ENCODE peak calls at places on chromosomes 12 and 14, in four cellular contexts. One of them, this sample, is unnamed.

GRCh38 chr12:117027251-117028086 is 71.7 kb downstream of the TESC start:
- DNase-seq in fibroblast of lung: no peak
- DNase-seq in heart left ventricle: no peak
- DNase-seq in AG04450: no peak
- DNase-seq in this sample: peak

GRCh38 chr12:106452309-106452708 is 94.8 kb downstream of the POLR3B start:
- DNase-seq in fibroblast of lung: no peak
- DNase-seq in heart left ventricle: no peak
- DNase-seq in AG04450: no peak
- DNase-seq in this sample: no peak

GRCh38 chr12:69442894-69443293 is 27.3 kb upstream of the FRS2 start:
- DNase-seq in fibroblast of lung: peak
- DNase-seq in heart left ventricle: no peak
- DNase-seq in AG04450: peak
- DNase-seq in this sample: no peak

GRCh38 chr12:45216297-45216982 is 545 bp downstream of the ANO6 start:
- DNase-seq in fibroblast of lung: peak
- DNase-seq in heart left ventricle: peak
- DNase-seq in AG04450: no peak
- DNase-seq in this sample: peak

GRCh38 chr12:101824831-101825230 is 5.9 kb downstream of the GNPTAB start:
- DNase-seq in fibroblast of lung: no peak
- DNase-seq in heart left ventricle: no peak
- DNase-seq in AG04450: no peak
- DNase-seq in this sample: no peak

GRCh38 chr14:35223927-35224326 is 68.3 kb upstream of the PSMA6 start:
- DNase-seq in fibroblast of lung: peak
- DNase-seq in heart left ventricle: no peak
- DNase-seq in AG04450: no peak
- DNase-seq in this sample: no peak

GRCh38 chr12:131046813-131047788 is 93.4 kb downstream of the ADGRD1 start:
- DNase-seq in fibroblast of lung: no peak
- DNase-seq in heart left ventricle: peak
- DNase-seq in AG04450: no peak
- DNase-seq in this sample: peak

GRCh38 chr14:54889919-54890318 is 12.7 kb downstream of the GCH1 start:
- DNase-seq in fibroblast of lung: no peak
- DNase-seq in heart left ventricle: no peak
- DNase-seq in AG04450: no peak
- DNase-seq in this sample: no peak

GRCh38 chr12:109962388-109962787 is 33.8 kb downstream of the GIT2 start:
- DNase-seq in fibroblast of lung: no peak
- DNase-seq in heart left ventricle: no peak
- DNase-seq in AG04450: no peak
- DNase-seq in this sample: no peak

GRCh38 chr12:89208661-89209096 is 143.6 kb downstream of the DUSP6 start:
- DNase-seq in fibroblast of lung: peak
- DNase-seq in heart left ventricle: no peak
- DNase-seq in AG04450: no peak
- DNase-seq in this sample: no peak

GRCh38 chr12:116604883-116605641 is 45.9 kb downstream of the MAP1LC3B2 start:
- DNase-seq in fibroblast of lung: peak
- DNase-seq in heart left ventricle: no peak
- DNase-seq in AG04450: no peak
- DNase-seq in this sample: no peak

GRCh38 chr12:90915353-90915752 is 39.6 kb downstream of the CCER1 start:
- DNase-seq in fibroblast of lung: no peak
- DNase-seq in heart left ventricle: no peak
- DNase-seq in AG04450: no peak
- DNase-seq in this sample: no peak

GRCh38 chr12:125861299-125862281 is 796.4 kb downstream of the AACS start:
- DNase-seq in fibroblast of lung: no peak
- DNase-seq in heart left ventricle: peak
- DNase-seq in AG04450: no peak
- DNase-seq in this sample: peak

GRCh38 chr12:62732861-62733427 is 202.0 kb downstream of the PPM1H start:
- DNase-seq in fibroblast of lung: peak
- DNase-seq in heart left ventricle: no peak
- DNase-seq in AG04450: no peak
- DNase-seq in this sample: no peak

GRCh38 chr14:20624495-20625070 is 16.9 kb downstream of the OR6S1 start:
- DNase-seq in fibroblast of lung: peak
- DNase-seq in heart left ventricle: peak
- DNase-seq in AG04450: no peak
- DNase-seq in this sample: peak

GRCh38 chr14:75249251-75249957 is 29.2 kb upstream of the FOS start:
- DNase-seq in fibroblast of lung: no peak
- DNase-seq in heart left ventricle: no peak
- DNase-seq in AG04450: no peak
- DNase-seq in this sample: peak

GRCh38 chr12:48717252-48717695 is 767 bp upstream of the CCNT1 start:
- DNase-seq in fibroblast of lung: peak
- DNase-seq in heart left ventricle: no peak
- DNase-seq in AG04450: no peak
- DNase-seq in this sample: no peak

GRCh38 chr12:13255792-13256704 is 59.5 kb downstream of the EMP1 start:
- DNase-seq in fibroblast of lung: peak
- DNase-seq in heart left ventricle: peak
- DNase-seq in AG04450: peak
- DNase-seq in this sample: peak

GRCh38 chr14:99604766-99605298 is 825 bp upstream of the CCDC85C start:
- DNase-seq in fibroblast of lung: no peak
- DNase-seq in heart left ventricle: no peak
- DNase-seq in AG04450: no peak
- DNase-seq in this sample: peak

GRCh38 chr12:103632554-103633216 is 45.6 kb downstream of the STAB2 start:
- DNase-seq in fibroblast of lung: peak
- DNase-seq in heart left ventricle: peak
- DNase-seq in AG04450: no peak
- DNase-seq in this sample: peak

GRCh38 chr12:110582286-110583136 is 607 bp downstream of the PPTC7 start:
- DNase-seq in fibroblast of lung: peak
- DNase-seq in heart left ventricle: peak
- DNase-seq in AG04450: no peak
- DNase-seq in this sample: peak

GRCh38 chr14:59428581-59429012 is 36.6 kb downstream of the GPR135 start:
- DNase-seq in fibroblast of lung: peak
- DNase-seq in heart left ventricle: no peak
- DNase-seq in AG04450: peak
- DNase-seq in this sample: no peak
- TF ChIP-seq CTCF in fibroblast of lung: peak
- TF ChIP-seq CTCF in heart left ventricle: peak
- TF ChIP-seq CTCF in AG04450: peak
- TF ChIP-seq CTCF in this sample: no peak

DNA sequence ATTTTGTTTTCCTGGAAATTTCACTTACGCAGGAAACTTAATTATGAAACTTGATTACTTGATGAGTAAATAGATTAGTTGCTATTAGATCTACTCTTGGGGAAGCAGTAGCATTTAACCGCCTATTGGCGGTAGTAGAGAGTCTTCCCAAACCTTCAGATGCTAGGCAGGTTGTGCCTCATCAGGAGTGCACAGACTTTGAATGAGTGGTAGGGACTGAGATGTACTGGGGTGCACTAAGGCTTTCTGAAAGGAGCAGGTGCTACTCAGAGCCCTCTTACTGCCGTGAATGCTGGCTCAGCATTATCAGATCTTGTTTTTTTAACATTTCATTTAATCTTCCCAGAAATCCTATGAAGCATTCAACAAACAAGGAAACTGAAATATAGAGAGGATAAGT is 7.7 kb downstream of the GATC start:
- DNase-seq in fibroblast of lung: peak
- DNase-seq in heart left ventricle: no peak
- DNase-seq in AG04450: no peak
- DNase-seq in this sample: no peak
- TF ChIP-seq CTCF in fibroblast of lung: peak
- TF ChIP-seq CTCF in heart left ventricle: peak
- TF ChIP-seq CTCF in AG04450: peak
- TF ChIP-seq CTCF in this sample: peak

GRCh38 chr12:129413295-129413694 is 490.5 kb downstream of the TMEM132D start:
- DNase-seq in fibroblast of lung: no peak
- DNase-seq in heart left ventricle: no peak
- DNase-seq in AG04450: no peak
- DNase-seq in this sample: no peak
- TF ChIP-seq CTCF in fibroblast of lung: no peak
- TF ChIP-seq CTCF in heart left ventricle: no peak
- TF ChIP-seq CTCF in AG04450: no peak
- TF ChIP-seq CTCF in this sample: no peak

DNA sequence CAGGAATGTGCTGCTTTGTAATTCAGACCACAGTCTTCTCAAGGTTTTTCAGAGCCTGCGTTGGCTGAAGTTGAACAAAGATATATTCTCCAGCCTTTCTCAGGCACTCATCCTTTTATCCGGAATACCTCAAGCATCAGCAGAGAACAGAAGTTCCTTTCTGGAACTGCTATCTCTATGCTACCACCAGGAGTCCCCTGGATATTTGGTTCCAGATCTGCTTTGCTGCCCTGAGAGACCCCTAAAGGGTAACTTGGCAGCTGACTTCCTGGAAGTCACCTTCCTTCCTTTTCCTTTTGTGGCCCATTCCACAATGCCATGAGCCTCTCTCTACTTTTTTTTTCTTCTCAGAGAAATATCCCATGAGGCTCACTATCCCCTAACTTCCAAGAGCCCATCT is 188.2 kb downstream of the PLCZ1 start:
- DNase-seq in fibroblast of lung: no peak
- DNase-seq in heart left ventricle: no peak
- DNase-seq in AG04450: no peak
- DNase-seq in this sample: no peak
- TF ChIP-seq CTCF in fibroblast of lung: no peak
- TF ChIP-seq CTCF in heart left ventricle: no peak
- TF ChIP-seq CTCF in AG04450: peak
- TF ChIP-seq CTCF in this sample: no peak

DNA sequence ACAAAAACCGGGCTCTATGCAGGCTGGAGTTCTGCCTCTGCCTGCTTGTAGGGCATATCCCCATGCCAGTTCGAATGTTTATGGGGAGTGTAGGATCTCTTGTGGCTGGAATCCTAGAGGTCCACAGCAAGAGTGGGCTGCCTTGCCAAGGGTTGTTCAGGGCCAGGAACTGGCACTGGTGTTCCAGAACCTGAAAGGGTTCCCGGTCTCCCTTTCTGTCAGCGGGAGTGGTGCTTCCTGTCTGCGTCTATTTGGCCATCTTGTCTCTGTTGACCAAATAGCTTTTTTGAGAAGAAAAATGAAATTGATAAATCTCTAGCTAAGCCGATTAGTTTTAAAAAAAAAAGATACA is 17.8 kb downstream of the OLR1 start:
- DNase-seq in fibroblast of lung: no peak
- DNase-seq in heart left ventricle: no peak
- DNase-seq in AG04450: no peak
- DNase-seq in this sample: no peak
- TF ChIP-seq CTCF in fibroblast of lung: no peak
- TF ChIP-seq CTCF in heart left ventricle: no peak
- TF ChIP-seq CTCF in AG04450: no peak
- TF ChIP-seq CTCF in this sample: no peak

GRCh38 chr14:23485311-23485710 is 15.8 kb downstream of the NGDN start:
- DNase-seq in fibroblast of lung: no peak
- DNase-seq in heart left ventricle: no peak
- DNase-seq in AG04450: no peak
- DNase-seq in this sample: no peak

GRCh38 chr14:23483216-23483854 is 13.8 kb downstream of the NGDN start:
- DNase-seq in fibroblast of lung: peak
- DNase-seq in heart left ventricle: no peak
- DNase-seq in AG04450: no peak
- DNase-seq in this sample: no peak

GRCh38 chr14:23481362-23481970 is 12.0 kb downstream of the NGDN start:
- DNase-seq in fibroblast of lung: peak
- DNase-seq in heart left ventricle: no peak
- DNase-seq in AG04450: no peak
- DNase-seq in this sample: no peak

GRCh38 chr14:23482814-23483128 is 13.3 kb downstream of the NGDN start:
- DNase-seq in fibroblast of lung: no peak
- DNase-seq in heart left ventricle: no peak
- DNase-seq in AG04450: no peak
- DNase-seq in this sample: no peak

DNA sequence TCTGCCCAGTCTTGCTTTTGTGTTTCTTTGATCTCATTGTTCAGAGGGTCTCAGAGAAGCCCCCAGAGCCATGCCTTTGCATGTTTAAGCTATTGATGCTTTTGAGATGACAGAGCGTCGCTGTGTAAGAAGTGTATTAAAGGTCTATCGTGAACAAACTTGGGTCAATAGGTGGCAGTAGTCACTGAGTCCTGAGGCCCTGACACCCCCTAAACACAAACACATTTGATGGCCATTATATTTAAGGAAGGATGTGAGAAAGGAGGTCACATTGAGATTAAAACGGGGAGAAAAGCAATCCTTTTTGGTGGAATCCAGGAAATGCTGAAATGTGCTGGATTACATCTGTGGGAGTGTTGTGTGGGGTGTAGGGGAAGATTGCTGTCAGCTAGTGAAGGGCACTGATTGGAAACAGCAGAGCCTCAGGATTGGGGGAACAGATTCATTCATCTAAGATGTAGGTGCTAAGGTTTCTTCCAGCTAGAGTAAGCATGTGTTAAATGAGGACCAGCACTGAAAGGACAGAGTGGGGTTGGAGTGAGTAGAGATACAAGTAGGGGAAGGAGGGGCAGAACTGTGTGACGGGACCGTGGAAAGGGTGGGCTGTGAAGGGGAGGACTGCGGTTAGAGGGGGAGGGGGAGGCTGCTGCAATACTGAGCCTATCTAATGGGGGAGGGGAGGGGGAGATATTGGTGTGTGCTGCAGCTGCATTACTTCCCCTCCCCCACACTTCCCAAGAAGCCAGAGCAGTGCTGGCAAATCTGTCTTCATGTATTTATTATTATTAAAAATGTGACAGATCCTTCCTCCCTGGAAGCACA is 12.7 kb downstream of the NGDN start:
- DNase-seq in fibroblast of lung: no peak
- DNase-seq in heart left ventricle: no peak
- DNase-seq in AG04450: no peak
- DNase-seq in this sample: no peak
- TF ChIP-seq CTCF in fibroblast of lung: no peak
- TF ChIP-seq CTCF in heart left ventricle: no peak
- TF ChIP-seq CTCF in AG04450: no peak
- TF ChIP-seq CTCF in this sample: no peak